ENCODE peak calls at places on chromosomes 6 and 20, in five cellular contexts. One of them, this sample, is unnamed.

GRCh38 chr6:143961868-143962643 is 46.0 kb downstream of the PLAGL1 start:
- DNase-seq in dermis blood vessel endothelial cell: no peak
- DNase-seq in effector CD8-positive, alpha-beta T cell: no peak
- DNase-seq in colonic mucosa: no peak
- DNase-seq in M059J: no peak
- DNase-seq in this sample: no peak

GRCh38 chr20:24411452-24412216 is 57.8 kb upstream of the SYNDIG1 start:
- DNase-seq in M059J: no peak
- DNase-seq in colonic mucosa: no peak
- DNase-seq in effector CD8-positive, alpha-beta T cell: no peak
- DNase-seq in dermis blood vessel endothelial cell: no peak
- DNase-seq in this sample: no peak

GRCh38 chr20:51335329-51335841 is 207.1 kb downstream of the NFATC2 start:
- DNase-seq in dermis blood vessel endothelial cell: peak
- DNase-seq in effector CD8-positive, alpha-beta T cell: no peak
- DNase-seq in colonic mucosa: no peak
- DNase-seq in M059J: peak
- DNase-seq in this sample: no peak

GRCh38 chr6:74197310-74197709 is 501.3 kb downstream of the CD109 start:
- DNase-seq in M059J: no peak
- DNase-seq in effector CD8-positive, alpha-beta T cell: no peak
- DNase-seq in dermis blood vessel endothelial cell: no peak
- DNase-seq in colonic mucosa: no peak
- DNase-seq in this sample: no peak

GRCh38 chr6:137218473-137218916 is 690 bp downstream of the IFNGR1 start:
- DNase-seq in effector CD8-positive, alpha-beta T cell: peak
- DNase-seq in colonic mucosa: peak
- DNase-seq in dermis blood vessel endothelial cell: peak
- DNase-seq in M059J: peak
- DNase-seq in this sample: peak

GRCh38 chr6:3366596-3367413 is 90.0 kb downstream of the SLC22A23 start:
- DNase-seq in M059J: no peak
- DNase-seq in colonic mucosa: no peak
- DNase-seq in dermis blood vessel endothelial cell: no peak
- DNase-seq in effector CD8-positive, alpha-beta T cell: no peak
- DNase-seq in this sample: no peak

GRCh38 chr20:5522422-5522821 is 205.7 kb upstream of the PROKR2 start:
- DNase-seq in colonic mucosa: no peak
- DNase-seq in effector CD8-positive, alpha-beta T cell: no peak
- DNase-seq in dermis blood vessel endothelial cell: no peak
- DNase-seq in M059J: no peak
- DNase-seq in this sample: no peak

GRCh38 chr6:5514353-5514752 is 253.0 kb downstream of the FARS2 start:
- DNase-seq in colonic mucosa: no peak
- DNase-seq in dermis blood vessel endothelial cell: no peak
- DNase-seq in M059J: no peak
- DNase-seq in effector CD8-positive, alpha-beta T cell: no peak
- DNase-seq in this sample: no peak

GRCh38 chr6:41519748-41520699 is 26.2 kb upstream of the FOXP4 start:
- DNase-seq in effector CD8-positive, alpha-beta T cell: no peak
- DNase-seq in M059J: no peak
- DNase-seq in dermis blood vessel endothelial cell: no peak
- DNase-seq in colonic mucosa: peak
- DNase-seq in this sample: no peak

GRCh38 chr6:164185342-164185920 is 770.9 kb downstream of the QKI start:
- DNase-seq in dermis blood vessel endothelial cell: no peak
- DNase-seq in effector CD8-positive, alpha-beta T cell: no peak
- DNase-seq in colonic mucosa: no peak
- DNase-seq in M059J: no peak
- DNase-seq in this sample: no peak

GRCh38 chr6:56250266-56250665 is 2.9 kb upstream of the COL21A1 start:
- DNase-seq in effector CD8-positive, alpha-beta T cell: no peak
- DNase-seq in M059J: no peak
- DNase-seq in colonic mucosa: no peak
- DNase-seq in dermis blood vessel endothelial cell: no peak
- DNase-seq in this sample: no peak

GRCh38 chr6:134223761-134224445 is 94.0 kb downstream of the SGK1 start:
- DNase-seq in M059J: no peak
- DNase-seq in effector CD8-positive, alpha-beta T cell: no peak
- DNase-seq in dermis blood vessel endothelial cell: no peak
- DNase-seq in colonic mucosa: no peak
- DNase-seq in this sample: no peak

GRCh38 chr6:13708679-13709261 is 2.9 kb downstream of the RANBP9 start:
- DNase-seq in M059J: no peak
- DNase-seq in effector CD8-positive, alpha-beta T cell: no peak
- DNase-seq in dermis blood vessel endothelial cell: peak
- DNase-seq in colonic mucosa: no peak
- DNase-seq in this sample: no peak

GRCh38 chr20:37775200-37775599 is 81.4 kb downstream of the CTNNBL1 start:
- DNase-seq in dermis blood vessel endothelial cell: no peak
- DNase-seq in effector CD8-positive, alpha-beta T cell: no peak
- DNase-seq in colonic mucosa: no peak
- DNase-seq in M059J: no peak
- DNase-seq in this sample: no peak

GRCh38 chr20:59441306-59441705 is 140.9 kb downstream of the EDN3 start:
- DNase-seq in M059J: no peak
- DNase-seq in dermis blood vessel endothelial cell: no peak
- DNase-seq in effector CD8-positive, alpha-beta T cell: no peak
- DNase-seq in colonic mucosa: no peak
- DNase-seq in this sample: no peak

GRCh38 chr6:52499026-52499425 is 77.8 kb downstream of the TRAM2 start:
- DNase-seq in effector CD8-positive, alpha-beta T cell: no peak
- DNase-seq in colonic mucosa: no peak
- DNase-seq in M059J: peak
- DNase-seq in dermis blood vessel endothelial cell: peak
- DNase-seq in this sample: no peak

GRCh38 chr6:27478706-27479318 is 5.9 kb upstream of the ZNF184 start:
- DNase-seq in M059J: peak
- DNase-seq in dermis blood vessel endothelial cell: peak
- DNase-seq in colonic mucosa: peak
- DNase-seq in effector CD8-positive, alpha-beta T cell: peak
- DNase-seq in this sample: peak

GRCh38 chr20:3798908-3799248 is 2.8 kb downstream of the CDC25B start:
- DNase-seq in effector CD8-positive, alpha-beta T cell: peak
- DNase-seq in colonic mucosa: no peak
- DNase-seq in M059J: no peak
- DNase-seq in dermis blood vessel endothelial cell: no peak
- DNase-seq in this sample: no peak

GRCh38 chr20:23362392-23363256 is 642 bp downstream of the GZF1 start:
- DNase-seq in M059J: peak
- DNase-seq in effector CD8-positive, alpha-beta T cell: no peak
- DNase-seq in dermis blood vessel endothelial cell: peak
- DNase-seq in colonic mucosa: peak
- DNase-seq in this sample: no peak

GRCh38 chr20:31764641-31765305 is 25.7 kb downstream of the TPX2 start:
- DNase-seq in dermis blood vessel endothelial cell: no peak
- DNase-seq in M059J: peak
- DNase-seq in effector CD8-positive, alpha-beta T cell: no peak
- DNase-seq in colonic mucosa: no peak
- DNase-seq in this sample: no peak

GRCh38 chr6:1280666-1281300 is 31.1 kb upstream of the FOXQ1 start:
- DNase-seq in colonic mucosa: no peak
- DNase-seq in M059J: no peak
- DNase-seq in effector CD8-positive, alpha-beta T cell: no peak
- DNase-seq in dermis blood vessel endothelial cell: no peak
- DNase-seq in this sample: no peak

GRCh38 chr20:60984666-60985065 is 267.4 kb upstream of the CDH4 start:
- DNase-seq in effector CD8-positive, alpha-beta T cell: no peak
- DNase-seq in M059J: no peak
- DNase-seq in dermis blood vessel endothelial cell: no peak
- DNase-seq in colonic mucosa: no peak
- DNase-seq in this sample: no peak

GRCh38 chr6:118216751-118217150 is 309.7 kb downstream of the SLC35F1 start:
- DNase-seq in dermis blood vessel endothelial cell: no peak
- DNase-seq in M059J: peak
- DNase-seq in colonic mucosa: no peak
- DNase-seq in effector CD8-positive, alpha-beta T cell: no peak
- DNase-seq in this sample: no peak

GRCh38 chr6:71125216-71125615 is 163.4 kb upstream of the OGFRL1 start:
- DNase-seq in dermis blood vessel endothelial cell: no peak
- DNase-seq in M059J: no peak
- DNase-seq in colonic mucosa: no peak
- DNase-seq in effector CD8-positive, alpha-beta T cell: no peak
- DNase-seq in this sample: no peak

GRCh38 chr6:167798453-167798852 is 28.3 kb upstream of the AFDN start:
- DNase-seq in effector CD8-positive, alpha-beta T cell: no peak
- DNase-seq in colonic mucosa: peak
- DNase-seq in dermis blood vessel endothelial cell: no peak
- DNase-seq in M059J: no peak
- DNase-seq in this sample: no peak

GRCh38 chr6:22367331-22367730 is 70.5 kb upstream of the PRL start:
- DNase-seq in M059J: no peak
- DNase-seq in colonic mucosa: no peak
- DNase-seq in effector CD8-positive, alpha-beta T cell: no peak
- DNase-seq in dermis blood vessel endothelial cell: no peak
- DNase-seq in this sample: no peak

GRCh38 chr6:7998103-7998725 is 66.0 kb downstream of the BLOC1S5 start:
- DNase-seq in M059J: peak
- DNase-seq in effector CD8-positive, alpha-beta T cell: no peak
- DNase-seq in dermis blood vessel endothelial cell: no peak
- DNase-seq in colonic mucosa: no peak
- DNase-seq in this sample: no peak

GRCh38 chr6:162907876-162908481 is 180.2 kb downstream of the PACRG start:
- DNase-seq in colonic mucosa: no peak
- DNase-seq in effector CD8-positive, alpha-beta T cell: no peak
- DNase-seq in M059J: no peak
- DNase-seq in dermis blood vessel endothelial cell: peak
- DNase-seq in this sample: no peak

GRCh38 chr20:62382306-62383198 is 4.4 kb upstream of the RPS21 start:
- DNase-seq in colonic mucosa: peak
- DNase-seq in effector CD8-positive, alpha-beta T cell: peak
- DNase-seq in dermis blood vessel endothelial cell: peak
- DNase-seq in M059J: peak
- DNase-seq in this sample: peak

GRCh38 chr20:54086444-54087134 is 16.2 kb upstream of the BCAS1 start:
- DNase-seq in effector CD8-positive, alpha-beta T cell: no peak
- DNase-seq in M059J: peak
- DNase-seq in dermis blood vessel endothelial cell: no peak
- DNase-seq in colonic mucosa: peak
- DNase-seq in this sample: no peak

GRCh38 chr6:16432075-16433032 is 194.0 kb downstream of the GMPR start:
- DNase-seq in M059J: peak
- DNase-seq in effector CD8-positive, alpha-beta T cell: no peak
- DNase-seq in colonic mucosa: no peak
- DNase-seq in dermis blood vessel endothelial cell: no peak
- DNase-seq in this sample: no peak

GRCh38 chr6:90095145-90095544 is 200.9 kb downstream of the GJA10 start:
- DNase-seq in M059J: no peak
- DNase-seq in colonic mucosa: no peak
- DNase-seq in effector CD8-positive, alpha-beta T cell: no peak
- DNase-seq in dermis blood vessel endothelial cell: no peak
- DNase-seq in this sample: no peak

GRCh38 chr20:40416274-40416673 is 272.8 kb downstream of the MAFB start:
- DNase-seq in colonic mucosa: peak
- DNase-seq in dermis blood vessel endothelial cell: no peak
- DNase-seq in effector CD8-positive, alpha-beta T cell: no peak
- DNase-seq in M059J: peak
- DNase-seq in this sample: no peak

GRCh38 chr6:82783587-82784253 is 281.9 kb downstream of the UBE3D start:
- DNase-seq in M059J: peak
- DNase-seq in dermis blood vessel endothelial cell: no peak
- DNase-seq in effector CD8-positive, alpha-beta T cell: no peak
- DNase-seq in colonic mucosa: no peak
- DNase-seq in this sample: no peak

GRCh38 chr20:33277471-33278441 is 5.3 kb upstream of the BPIFB1 start:
- DNase-seq in colonic mucosa: no peak
- DNase-seq in effector CD8-positive, alpha-beta T cell: no peak
- DNase-seq in M059J: no peak
- DNase-seq in dermis blood vessel endothelial cell: no peak
- DNase-seq in this sample: no peak

GRCh38 chr6:99603421-99604160 is 3.0 kb upstream of the PRDM13 start:
- DNase-seq in effector CD8-positive, alpha-beta T cell: no peak
- DNase-seq in M059J: peak
- DNase-seq in dermis blood vessel endothelial cell: peak
- DNase-seq in colonic mucosa: no peak
- DNase-seq in this sample: no peak

GRCh38 chr6:50791900-50792508 is 26.7 kb upstream of the TFAP2B start:
- DNase-seq in dermis blood vessel endothelial cell: peak
- DNase-seq in colonic mucosa: no peak
- DNase-seq in effector CD8-positive, alpha-beta T cell: no peak
- DNase-seq in M059J: peak
- DNase-seq in this sample: no peak

GRCh38 chr6:138523347-138524210 is 24.3 kb upstream of the NHSL1 start:
- DNase-seq in M059J: peak
- DNase-seq in dermis blood vessel endothelial cell: peak
- DNase-seq in colonic mucosa: no peak
- DNase-seq in effector CD8-positive, alpha-beta T cell: no peak
- DNase-seq in this sample: no peak

This sample was measured in T-helper 17 cell.